ENCODE peak calls at places on chromosome 10, in seven cellular contexts. Q, W, H, G, L, K and V are unnamed samples.

GRCh38 chr10:31706464-31706863 is 222.2 kb downstream of the ARHGAP12 start:
- DNase-seq in Q (no peak), W (no peak), H (no peak), G (no peak), L (no peak), K (no peak), V (no peak)

GRCh38 chr10:131195116-131195515 is 116.4 kb downstream of the TCERG1L start:
- DNase-seq in Q (no peak), W (no peak), H (no peak), G (no peak), L (no peak), K (no peak), V (no peak)

GRCh38 chr10:119139464-119140067 is 25.9 kb downstream of the SFXN4 start:
- DNase-seq in Q (no peak), W (peak; percentile 37), H (no peak), G (no peak), L (peak; percentile 9), K (no peak), V (no peak)

GRCh38 chr10:85786401-85786899 is 580.1 kb downstream of the GRID1 start:
- DNase-seq in Q (no peak), W (no peak), H (no peak), G (no peak), L (no peak), K (no peak), V (no peak)

GRCh38 chr10:132148261-132149251 is 38.2 kb upstream of the DPYSL4 start:
- DNase-seq in Q (no peak), W (no peak), H (no peak), G (no peak), L (no peak), K (no peak), V (no peak)

GRCh38 chr10:123906884-123907652 is 15.5 kb upstream of the CPXM2 start:
- DNase-seq in Q (no peak), W (no peak), H (no peak), G (no peak), L (no peak), K (no peak), V (no peak)

GRCh38 chr10:59865101-59865500 is 41.3 kb downstream of the CCDC6 start:
- DNase-seq in Q (no peak), W (peak; percentile 37), H (no peak), G (peak; percentile 22), L (peak; percentile 40), K (no peak), V (no peak)

GRCh38 chr10:43407148-43407575 is 1.8 kb downstream of the HNRNPF start:
- DNase-seq in Q (no peak), W (peak; percentile 44), H (no peak), G (peak; percentile 69), L (peak; percentile 50), K (peak; percentile 53), V (no peak)

GRCh38 chr10:99765672-99766071 is 16.8 kb upstream of the ABCC2 start:
- DNase-seq in Q (no peak), W (no peak), H (no peak), G (no peak), L (no peak), K (no peak), V (no peak)

GRCh38 chr10:110547139-110547761 is 20.2 kb upstream of the SMC3 start:
- DNase-seq in Q (no peak), W (peak; percentile 82), H (no peak), G (peak; percentile 80), L (peak; percentile 12), K (peak; percentile 68), V (no peak)

GRCh38 chr10:71375954-71376353 is 20.8 kb upstream of the CDH23 start:
- DNase-seq in Q (no peak), W (no peak), H (no peak), G (no peak), L (no peak), K (no peak), V (no peak)

GRCh38 chr10:110496553-110497437 is 912 bp upstream of the DUSP5 start:
- DNase-seq in Q (peak; percentile 61), W (no peak), H (no peak), G (no peak), L (no peak), K (no peak), V (peak; percentile 1)

GRCh38 chr10:101489355-101489754 is 98.7 kb downstream of the POLL start:
- DNase-seq in Q (no peak), W (peak; percentile 52), H (peak; percentile 18), G (peak; percentile 88), L (no peak), K (no peak), V (peak; percentile 12)

GRCh38 chr10:99276848-99277486 is 41.3 kb upstream of the HPSE2 start:
- DNase-seq in Q (no peak), W (peak; percentile 38), H (no peak), G (peak; percentile 25), L (no peak), K (peak; percentile 22), V (no peak)

GRCh38 chr10:110544958-110545537 is 22.4 kb upstream of the SMC3 start:
- DNase-seq in Q (no peak), W (no peak), H (no peak), G (no peak), L (no peak), K (peak; percentile 42), V (no peak)

GRCh38 chr10:115849197-115849596 is 423.8 kb downstream of the GFRA1 start:
- DNase-seq in Q (no peak), W (no peak), H (no peak), G (no peak), L (no peak), K (no peak), V (no peak)

GRCh38 chr10:69445094-69445493 is 6.2 kb upstream of the TSPAN15 start:
- DNase-seq in Q (no peak), W (peak; percentile 40), H (no peak), G (no peak), L (no peak), K (no peak), V (no peak)

GRCh38 chr10:68550747-68551411 is 9.3 kb upstream of the TET1 start:
- DNase-seq in Q (no peak), W (peak; percentile 91), H (no peak), G (peak; percentile 76), L (peak; percentile 58), K (peak; percentile 76), V (peak; percentile 36)

GRCh38 chr10:91798736-91799579 is 732 bp downstream of the TNKS2 start:
- DNase-seq in Q (peak; percentile 0), W (peak; percentile 48), H (no peak), G (peak; percentile 61), L (no peak), K (peak; percentile 51), V (peak; percentile 31)

GRCh38 chr10:110067960-110068770 is 60.4 kb downstream of the ADD3 start:
- DNase-seq in Q (no peak), W (no peak), H (no peak), G (peak; percentile 63), L (peak; percentile 32), K (peak; percentile 21), V (no peak)

GRCh38 chr10:70319183-70319582 is 35.4 kb upstream of the NPFFR1 start:
- DNase-seq in Q (no peak), W (no peak), H (no peak), G (peak; percentile 12), L (no peak), K (no peak), V (no peak)

GRCh38 chr10:11317936-11318670 is 293.3 kb downstream of the USP6NL start:
- DNase-seq in Q (no peak), W (no peak), H (no peak), G (no peak), L (no peak), K (no peak), V (no peak)

GRCh38 chr10:101035916-101036702 is 5.1 kb downstream of the SFXN3 start:
- DNase-seq in Q (no peak), W (no peak), H (no peak), G (no peak), L (no peak), K (no peak), V (no peak)

GRCh38 chr10:102673961-102674511 is 29.8 kb downstream of the TRIM8 start:
- DNase-seq in Q (no peak), W (peak; percentile 83), H (no peak), G (no peak), L (peak; percentile 80), K (peak; percentile 84), V (no peak)

GRCh38 chr10:3090914-3091313 is 23.6 kb downstream of the PFKP start:
- DNase-seq in Q (no peak), W (peak; percentile 75), H (no peak), G (no peak), L (peak; percentile 61), K (peak; percentile 83), V (no peak)

GRCh38 chr10:11015371-11015934 is 2.2 kb upstream of the CELF2 start:
- DNase-seq in Q (no peak), W (peak; percentile 11), H (no peak), G (no peak), L (no peak), K (no peak), V (no peak)